ENCODE peak calls at places on chromosomes 7 and 10, in six cellular contexts. One of them, this sample, is unnamed. For H3K4me1 and H3K36me3, the result is how much of the 10 kb centered on the place peaks cover.

GRCh38 chr10:74869635-74870034 is 43.2 kb downstream of the KAT6B start:
- DNase-seq in IMR-90: no peak
- DNase-seq in fibroblast of lung: no peak
- DNase-seq in lung: no peak
- DNase-seq in HCT116: no peak
- DNase-seq in uterus: no peak
- DNase-seq in this sample: no peak

GRCh38 chr10:128792426-128793140 is 666.4 kb upstream of the MKI67 start:
- DNase-seq in HCT116: no peak
- DNase-seq in uterus: no peak
- DNase-seq in fibroblast of lung: no peak
- DNase-seq in lung: no peak
- DNase-seq in IMR-90: no peak
- DNase-seq in this sample: no peak

GRCh38 chr7:100220833-100221718 is 1.3 kb downstream of the PVRIG start:
- DNase-seq in lung: no peak
- DNase-seq in HCT116: no peak
- DNase-seq in uterus: no peak
- DNase-seq in fibroblast of lung: no peak
- DNase-seq in IMR-90: no peak
- DNase-seq in this sample: no peak

GRCh38 chr7:48389977-48390376 is 218.7 kb downstream of the ABCA13 start:
- DNase-seq in HCT116: no peak
- DNase-seq in fibroblast of lung: peak
- DNase-seq in uterus: no peak
- DNase-seq in lung: no peak
- DNase-seq in IMR-90: peak
- DNase-seq in this sample: peak

GRCh38 chr10:88181902-88182671 is 318.7 kb downstream of the PTEN start:
- DNase-seq in fibroblast of lung: no peak
- DNase-seq in lung: no peak
- DNase-seq in IMR-90: no peak
- DNase-seq in HCT116: no peak
- DNase-seq in uterus: no peak
- DNase-seq in this sample: no peak

GRCh38 chr7:46772740-46773139 is 809.2 kb downstream of the TNS3 start:
- DNase-seq in uterus: no peak
- DNase-seq in HCT116: no peak
- DNase-seq in fibroblast of lung: no peak
- DNase-seq in IMR-90: no peak
- DNase-seq in lung: no peak
- DNase-seq in this sample: no peak

GRCh38 chr10:58834093-58834674 is 321.5 kb downstream of the BICC1 start:
- DNase-seq in uterus: no peak
- DNase-seq in fibroblast of lung: peak
- DNase-seq in HCT116: no peak
- DNase-seq in IMR-90: no peak
- DNase-seq in lung: no peak
- DNase-seq in this sample: no peak

GRCh38 chr7:4226166-4226857 is 455.8 kb upstream of the FOXK1 start:
- DNase-seq in lung: no peak
- DNase-seq in uterus: no peak
- DNase-seq in fibroblast of lung: no peak
- DNase-seq in HCT116: peak
- DNase-seq in IMR-90: no peak
- DNase-seq in this sample: peak

GRCh38 chr10:119060107-119060506 is 20.5 kb downstream of the EIF3A start:
- DNase-seq in uterus: no peak
- DNase-seq in HCT116: no peak
- DNase-seq in lung: no peak
- DNase-seq in fibroblast of lung: no peak
- DNase-seq in IMR-90: no peak
- DNase-seq in this sample: no peak

GRCh38 chr7:68550027-68550426 is 1048.2 kb upstream of the AUTS2 start:
- DNase-seq in lung: no peak
- DNase-seq in HCT116: no peak
- DNase-seq in fibroblast of lung: no peak
- DNase-seq in uterus: no peak
- DNase-seq in IMR-90: no peak
- DNase-seq in this sample: no peak

GRCh38 chr10:119642556-119643111 is 8.5 kb upstream of the BAG3 start:
- DNase-seq in IMR-90: no peak
- DNase-seq in HCT116: no peak
- DNase-seq in fibroblast of lung: peak
- DNase-seq in lung: no peak
- DNase-seq in uterus: no peak
- DNase-seq in this sample: no peak

GRCh38 chr10:22505923-22506685 is 160.8 kb downstream of the SPAG6 start:
- DNase-seq in fibroblast of lung: no peak
- DNase-seq in uterus: no peak
- DNase-seq in lung: no peak
- DNase-seq in IMR-90: no peak
- DNase-seq in HCT116: no peak
- DNase-seq in this sample: peak

GRCh38 chr10:128268015-128268722 is 141.9 kb upstream of the MKI67 start:
- DNase-seq in lung: no peak
- DNase-seq in fibroblast of lung: peak
- DNase-seq in IMR-90: no peak
- DNase-seq in uterus: no peak
- DNase-seq in HCT116: peak
- DNase-seq in this sample: peak

GRCh38 chr10:12735843-12736462 is 265.6 kb downstream of the CCDC3 start:
- DNase-seq in IMR-90: no peak
- DNase-seq in fibroblast of lung: no peak
- DNase-seq in uterus: no peak
- DNase-seq in lung: no peak
- DNase-seq in HCT116: no peak
- DNase-seq in this sample: no peak

GRCh38 chr7:68444042-68444441 is 1154.2 kb upstream of the AUTS2 start:
- DNase-seq in IMR-90: no peak
- DNase-seq in fibroblast of lung: no peak
- DNase-seq in HCT116: no peak
- DNase-seq in uterus: no peak
- DNase-seq in lung: no peak
- DNase-seq in this sample: no peak

GRCh38 chr10:17742918-17743317 is 9.1 kb upstream of the TMEM236 start:
- DNase-seq in fibroblast of lung: peak
- DNase-seq in uterus: peak
- DNase-seq in IMR-90: peak
- DNase-seq in lung: peak
- DNase-seq in HCT116: peak
- DNase-seq in this sample: peak

GRCh38 chr10:86376852-86377796 is 10.5 kb upstream of the GRID1 start:
- DNase-seq in IMR-90: peak
- DNase-seq in fibroblast of lung: peak
- DNase-seq in uterus: peak
- DNase-seq in HCT116: peak
- DNase-seq in lung: peak
- DNase-seq in this sample: peak

GRCh38 chr7:77866370-77866769 is 67.8 kb downstream of the PHTF2 start:
- DNase-seq in HCT116: no peak
- DNase-seq in uterus: no peak
- DNase-seq in lung: no peak
- DNase-seq in fibroblast of lung: peak
- DNase-seq in IMR-90: peak
- DNase-seq in this sample: no peak

GRCh38 chr7:151735854-151736402 is 141.0 kb downstream of the PRKAG2 start:
- DNase-seq in fibroblast of lung: no peak
- DNase-seq in IMR-90: no peak
- DNase-seq in uterus: no peak
- DNase-seq in HCT116: no peak
- DNase-seq in lung: no peak
- DNase-seq in this sample: no peak

GRCh38 chr10:68043030-68043429 is 32.1 kb downstream of the HERC4 start:
- DNase-seq in fibroblast of lung: peak
- DNase-seq in uterus: no peak
- DNase-seq in IMR-90: peak
- DNase-seq in HCT116: no peak
- DNase-seq in lung: no peak
- DNase-seq in this sample: peak

GRCh38 chr7:143272871-143273270 is 9.6 kb downstream of the GSTK1 start:
- DNase-seq in IMR-90: no peak
- DNase-seq in lung: no peak
- DNase-seq in HCT116: no peak
- DNase-seq in fibroblast of lung: no peak
- DNase-seq in uterus: no peak
- DNase-seq in this sample: no peak

GRCh38 chr7:70035509-70035908 is 437.2 kb downstream of the AUTS2 start:
- DNase-seq in lung: no peak
- DNase-seq in uterus: no peak
- DNase-seq in HCT116: no peak
- DNase-seq in fibroblast of lung: no peak
- DNase-seq in IMR-90: no peak
- DNase-seq in this sample: no peak

GRCh38 chr7:70040971-70041766 is 442.9 kb downstream of the AUTS2 start:
- DNase-seq in IMR-90: no peak
- DNase-seq in fibroblast of lung: peak
- DNase-seq in HCT116: no peak
- DNase-seq in lung: no peak
- DNase-seq in uterus: no peak
- DNase-seq in this sample: no peak

GRCh38 chr7:70035955-70036354 is 437.7 kb downstream of the AUTS2 start:
- DNase-seq in HCT116: no peak
- DNase-seq in IMR-90: no peak
- DNase-seq in uterus: no peak
- DNase-seq in fibroblast of lung: no peak
- DNase-seq in lung: no peak
- DNase-seq in this sample: no peak

GRCh38 chr7:70036695-70037094 is 438.4 kb downstream of the AUTS2 start:
- DNase-seq in HCT116: no peak
- DNase-seq in IMR-90: no peak
- DNase-seq in uterus: no peak
- DNase-seq in lung: no peak
- DNase-seq in fibroblast of lung: no peak
- DNase-seq in this sample: no peak

GRCh38 chr7:70037171-70037933 is 439.1 kb downstream of the AUTS2 start:
- DNase-seq in fibroblast of lung: peak
- DNase-seq in HCT116: no peak
- DNase-seq in uterus: no peak
- DNase-seq in lung: no peak
- DNase-seq in IMR-90: no peak
- DNase-seq in this sample: no peak
- H3K4me1 ChIP-seq in fibroblast of lung: under half
- H3K4me1 ChIP-seq in HCT116: under half
- H3K4me1 ChIP-seq in uterus: under half
- H3K4me1 ChIP-seq in lung: under half
- H3K4me1 ChIP-seq in IMR-90: under half
- H3K4me1 ChIP-seq in this sample: under half

GRCh38 chr7:99004216-99004615 is 125.9 kb downstream of the TRRAP start:
- DNase-seq in IMR-90: no peak
- DNase-seq in HCT116: no peak
- DNase-seq in lung: peak
- DNase-seq in fibroblast of lung: peak
- DNase-seq in uterus: no peak
- DNase-seq in this sample: no peak

GRCh38 chr7:99006739-99007424 is 128.6 kb downstream of the TRRAP start:
- DNase-seq in IMR-90: no peak
- DNase-seq in fibroblast of lung: no peak
- DNase-seq in HCT116: no peak
- DNase-seq in lung: no peak
- DNase-seq in uterus: no peak
- DNase-seq in this sample: no peak

GRCh38 chr7:99003419-99003818 is 125.1 kb downstream of the TRRAP start:
- DNase-seq in HCT116: no peak
- DNase-seq in uterus: no peak
- DNase-seq in IMR-90: no peak
- DNase-seq in fibroblast of lung: no peak
- DNase-seq in lung: no peak
- DNase-seq in this sample: no peak

GRCh38 chr7:99004781-99005500 is 126.6 kb downstream of the TRRAP start:
- DNase-seq in fibroblast of lung: peak
- DNase-seq in IMR-90: no peak
- DNase-seq in uterus: no peak
- DNase-seq in HCT116: no peak
- DNase-seq in lung: no peak
- DNase-seq in this sample: no peak

DNA sequence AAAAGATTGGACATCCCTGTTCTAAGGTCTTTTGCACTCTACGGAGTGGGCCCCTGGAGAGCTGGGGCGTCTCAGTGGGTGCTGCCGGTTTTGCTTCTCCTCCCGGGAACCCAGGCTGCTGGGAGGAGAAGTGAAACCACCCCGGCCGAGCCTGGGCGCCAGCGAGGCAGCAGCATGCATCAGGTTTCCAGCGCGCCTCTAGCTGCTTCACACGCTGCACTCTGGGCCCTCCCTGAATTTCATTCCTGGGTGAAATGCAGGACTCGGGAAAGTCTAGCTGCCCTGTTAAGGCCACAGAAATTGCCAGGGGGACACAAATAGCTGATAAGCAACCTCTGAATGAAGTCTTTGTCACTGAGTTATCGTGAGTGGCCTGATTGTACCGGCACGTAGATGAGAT is 127.4 kb downstream of the TRRAP start:
- DNase-seq in fibroblast of lung: no peak
- DNase-seq in IMR-90: no peak
- DNase-seq in lung: no peak
- DNase-seq in HCT116: no peak
- DNase-seq in uterus: no peak
- DNase-seq in this sample: no peak
- H3K36me3 ChIP-seq in fibroblast of lung: under half
- H3K36me3 ChIP-seq in IMR-90: half or more
- H3K36me3 ChIP-seq in lung: under half
- H3K36me3 ChIP-seq in HCT116: under half
- H3K36me3 ChIP-seq in uterus: under half
- H3K36me3 ChIP-seq in this sample: under half

DNA sequence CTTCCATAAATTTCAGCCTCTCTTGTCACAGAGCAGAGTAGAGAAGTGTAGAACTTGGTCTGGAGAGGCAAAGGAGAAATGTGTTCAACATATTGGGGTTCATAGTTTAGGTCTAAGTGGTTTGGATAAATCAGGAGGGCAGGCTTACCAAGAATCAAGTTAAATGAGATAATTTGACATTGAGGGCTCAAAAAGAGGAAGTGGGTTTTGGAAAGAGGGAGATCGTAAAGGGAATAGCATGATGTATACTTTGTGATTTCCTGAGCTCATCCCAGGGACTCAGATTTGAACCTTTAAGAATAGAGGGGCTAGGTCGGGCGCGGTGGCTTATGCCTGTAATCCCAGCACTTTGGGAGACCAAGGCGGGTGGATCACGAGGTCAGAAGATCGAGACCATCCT is 34.7 kb upstream of the NPY start:
- DNase-seq in IMR-90: no peak
- DNase-seq in fibroblast of lung: no peak
- DNase-seq in lung: no peak
- DNase-seq in uterus: no peak
- DNase-seq in HCT116: no peak
- DNase-seq in this sample: no peak
- H3K4me1 ChIP-seq in IMR-90: under half
- H3K4me1 ChIP-seq in fibroblast of lung: under half
- H3K4me1 ChIP-seq in lung: under half
- H3K4me1 ChIP-seq in uterus: under half
- H3K4me1 ChIP-seq in HCT116: under half
- H3K4me1 ChIP-seq in this sample: under half

DNA sequence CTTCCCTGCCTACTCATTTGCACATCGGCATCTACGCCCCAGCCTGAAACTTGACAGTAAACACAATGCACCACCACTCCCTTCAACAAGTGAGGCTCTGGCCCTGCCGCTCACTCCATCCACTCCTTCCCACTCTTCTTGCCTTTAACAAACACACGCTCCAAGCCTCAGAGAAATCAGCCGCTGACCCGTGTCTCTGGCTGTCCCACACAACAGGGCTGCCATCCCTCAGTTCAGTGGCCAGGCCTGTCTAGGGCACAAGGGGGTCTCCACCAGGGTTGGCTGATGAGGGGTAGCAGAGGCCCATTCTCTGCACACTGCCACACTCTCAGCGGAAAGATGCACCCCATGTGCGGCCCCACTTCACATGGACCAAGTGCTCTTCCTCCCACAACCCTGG is 54.5 kb downstream of the CTBP2 start:
- DNase-seq in fibroblast of lung: no peak
- DNase-seq in uterus: peak
- DNase-seq in IMR-90: no peak
- DNase-seq in lung: no peak
- DNase-seq in HCT116: no peak
- DNase-seq in this sample: no peak
- H3K36me3 ChIP-seq in fibroblast of lung: under half
- H3K36me3 ChIP-seq in uterus: under half
- H3K36me3 ChIP-seq in IMR-90: under half
- H3K36me3 ChIP-seq in lung: under half
- H3K36me3 ChIP-seq in HCT116: under half
- H3K36me3 ChIP-seq in this sample: under half

This sample was measured in PC-3.